ENCODE peak calls at places on chromosomes 3 and 15, in six cellular contexts. J, R, G, F, B and A are unnamed samples.

GRCh38 chr15:75578206-75578947 is 738 bp downstream of the PTPN9 start:
- DNase-seq in B (peak), R (no peak), G (no peak), F (no peak), J (no peak), A (peak)

GRCh38 chr3:45560270-45561020 is 34.1 kb upstream of the LIMD1 start:
- DNase-seq in R (no peak), G (peak), F (no peak), J (no peak), B (no peak), A (no peak)

GRCh38 chr3:116444819-116445290 is 432 bp downstream of the LSAMP start:
- DNase-seq in J (no peak), F (no peak), G (peak), B (no peak), R (no peak), A (no peak)

GRCh38 chr3:28315711-28316110 is 32.8 kb upstream of the ZCWPW2 start:
- DNase-seq in J (no peak), F (no peak), G (no peak), R (no peak), B (no peak), A (no peak)

GRCh38 chr15:50828610-50829206 is 63.2 kb upstream of the SPPL2A start:
- DNase-seq in B (peak), J (no peak), G (peak), R (no peak), F (peak), A (no peak)

GRCh38 chr15:42199126-42199525 is 9.0 kb downstream of the VPS39 start:
- DNase-seq in G (no peak), F (no peak), B (no peak), R (no peak), J (no peak), A (no peak)

GRCh38 chr15:74794248-74794969 is 12.5 kb downstream of the CSK start:
- DNase-seq in F (no peak), G (no peak), J (no peak), B (no peak), R (no peak), A (no peak)

GRCh38 chr3:14595561-14595960 is 55.4 kb upstream of the GRIP2 start:
- DNase-seq in F (no peak), J (no peak), B (no peak), R (no peak), G (no peak), A (no peak)

GRCh38 chr15:55661431-55661830 is 73.3 kb upstream of the PYGO1 start:
- DNase-seq in R (no peak), B (no peak), G (peak), F (no peak), J (no peak), A (no peak)

GRCh38 chr3:130761730-130762311 is 15.2 kb upstream of the PIK3R4 start:
- DNase-seq in G (no peak), F (no peak), R (no peak), B (no peak), J (no peak), A (no peak)

GRCh38 chr3:55487376-55488241 is 503 bp upstream of the WNT5A start:
- DNase-seq in G (peak), F (peak), B (peak), R (no peak), J (no peak), A (peak)

GRCh38 chr3:193778676-193779075 is 185.7 kb downstream of the OPA1 start:
- DNase-seq in J (no peak), R (no peak), B (no peak), F (no peak), G (no peak), A (no peak)

GRCh38 chr3:85592256-85592655 is 633.5 kb downstream of the CADM2 start:
- DNase-seq in F (no peak), B (no peak), G (no peak), J (no peak), R (no peak), A (no peak)

GRCh38 chr3:37909067-37909911 is 47.6 kb downstream of the CTDSPL start:
- DNase-seq in B (peak), R (no peak), J (no peak), G (no peak), F (no peak), A (no peak)

GRCh38 chr3:129592362-129593150 is 13.9 kb downstream of the PLXND1 start:
- DNase-seq in F (no peak), B (no peak), J (no peak), R (no peak), G (peak), A (no peak)

GRCh38 chr3:46269556-46269955 is 27.3 kb downstream of the CCR3 start:
- DNase-seq in B (no peak), F (no peak), G (no peak), R (no peak), J (no peak), A (no peak)

GRCh38 chr3:179837374-179837773 is 184.5 kb downstream of the USP13 start:
- DNase-seq in B (no peak), R (no peak), J (no peak), F (no peak), G (peak), A (no peak)

GRCh38 chr3:64355473-64355872 is 130.2 kb upstream of the PRICKLE2 start:
- DNase-seq in R (no peak), J (no peak), F (no peak), G (peak), B (peak), A (no peak)

GRCh38 chr3:114078126-114078525 is 21.6 kb downstream of the QTRT2 start:
- DNase-seq in F (no peak), G (peak), R (no peak), J (no peak), B (no peak), A (no peak)

GRCh38 chr15:92277776-92278175 is 115.9 kb upstream of the ST8SIA2 start:
- DNase-seq in J (no peak), F (peak), G (no peak), R (no peak), B (peak), A (no peak)

GRCh38 chr3:50008931-50009330 is 69.0 kb downstream of the RBM6 start:
- DNase-seq in R (no peak), F (no peak), J (no peak), B (no peak), G (peak), A (no peak)

GRCh38 chr3:25967385-25967784 is 177.5 kb downstream of the OXSM start:
- DNase-seq in J (no peak), G (no peak), R (no peak), B (no peak), F (no peak), A (no peak)

GRCh38 chr3:194930439-194931204 is 244.9 kb downstream of the FAM43A start:
- DNase-seq in J (no peak), F (no peak), R (no peak), G (peak), B (no peak), A (no peak)

GRCh38 chr3:187900961-187901755 is 155.9 kb upstream of the BCL6 start:
- DNase-seq in B (no peak), G (no peak), J (no peak), F (no peak), R (no peak), A (no peak)

GRCh38 chr15:60614862-60615771 is 136.2 kb upstream of the ICE2 start:
- DNase-seq in B (no peak), R (no peak), J (no peak), F (no peak), G (no peak), A (no peak)

GRCh38 chr3:55661141-55661540 is 174.0 kb upstream of the WNT5A start:
- DNase-seq in F (no peak), B (no peak), J (no peak), G (no peak), R (no peak), A (no peak)